ENCODE peak calls at places on chromosomes 3 and 15, in six cellular contexts. One of them, this sample, is unnamed.

GRCh38 chr15:45021331-45021730 is 1.7 kb upstream of the SORD start:
- DNase-seq in Karpas-422: no peak
- DNase-seq in adipocyte: peak; percentile 42
- DNase-seq in HTR-8/SVneo: no peak
- DNase-seq in M059J: peak; percentile 4
- DNase-seq in stimulated activated naive CD8-positive, alpha-beta T cell treated with anti-CD3 and anti-CD28 coated beads, Interleukin-15, Interleukin-2, amounts not matched to agents 100 U/mL and 50 U/mL, for 24 hours: no peak
- DNase-seq in this sample: peak; percentile 5

GRCh38 chr3:5136619-5137429 is 14.7 kb downstream of the ARL8B start:
- DNase-seq in stimulated activated naive CD8-positive, alpha-beta T cell treated with anti-CD3 and anti-CD28 coated beads, Interleukin-15, Interleukin-2, amounts not matched to agents 100 U/mL and 50 U/mL, for 24 hours: no peak
- DNase-seq in Karpas-422: peak; percentile 77
- DNase-seq in adipocyte: no peak
- DNase-seq in HTR-8/SVneo: no peak
- DNase-seq in M059J: peak; percentile 52
- DNase-seq in this sample: peak; percentile 31

GRCh38 chr3:158395421-158395820 is 175.6 kb upstream of the MLF1 start:
- DNase-seq in adipocyte: no peak
- DNase-seq in HTR-8/SVneo: no peak
- DNase-seq in stimulated activated naive CD8-positive, alpha-beta T cell treated with anti-CD3 and anti-CD28 coated beads, Interleukin-15, Interleukin-2, amounts not matched to agents 100 U/mL and 50 U/mL, for 24 hours: no peak
- DNase-seq in Karpas-422: no peak
- DNase-seq in M059J: peak; percentile 40
- DNase-seq in this sample: no peak

GRCh38 chr3:56320907-56321306 is 147.4 kb downstream of the ERC2 start:
- DNase-seq in Karpas-422: peak; percentile 93
- DNase-seq in stimulated activated naive CD8-positive, alpha-beta T cell treated with anti-CD3 and anti-CD28 coated beads, Interleukin-15, Interleukin-2, amounts not matched to agents 100 U/mL and 50 U/mL, for 24 hours: no peak
- DNase-seq in adipocyte: no peak
- DNase-seq in HTR-8/SVneo: no peak
- DNase-seq in M059J: no peak
- DNase-seq in this sample: no peak

GRCh38 chr3:63967675-63968611 is 55.4 kb downstream of the PSMD6 start:
- DNase-seq in Karpas-422: no peak
- DNase-seq in adipocyte: peak; percentile 53
- DNase-seq in M059J: peak; percentile 40
- DNase-seq in HTR-8/SVneo: no peak
- DNase-seq in stimulated activated naive CD8-positive, alpha-beta T cell treated with anti-CD3 and anti-CD28 coated beads, Interleukin-15, Interleukin-2, amounts not matched to agents 100 U/mL and 50 U/mL, for 24 hours: no peak
- DNase-seq in this sample: no peak

GRCh38 chr3:76756578-76756977 is 283.3 kb upstream of the ROBO2 start:
- DNase-seq in stimulated activated naive CD8-positive, alpha-beta T cell treated with anti-CD3 and anti-CD28 coated beads, Interleukin-15, Interleukin-2, amounts not matched to agents 100 U/mL and 50 U/mL, for 24 hours: no peak
- DNase-seq in adipocyte: no peak
- DNase-seq in HTR-8/SVneo: no peak
- DNase-seq in M059J: no peak
- DNase-seq in Karpas-422: no peak
- DNase-seq in this sample: no peak

GRCh38 chr3:25038907-25039306 is 389.2 kb upstream of the RARB start:
- DNase-seq in Karpas-422: no peak
- DNase-seq in adipocyte: peak; percentile 79
- DNase-seq in M059J: no peak
- DNase-seq in HTR-8/SVneo: no peak
- DNase-seq in stimulated activated naive CD8-positive, alpha-beta T cell treated with anti-CD3 and anti-CD28 coated beads, Interleukin-15, Interleukin-2, amounts not matched to agents 100 U/mL and 50 U/mL, for 24 hours: no peak
- DNase-seq in this sample: no peak

GRCh38 chr3:129543156-129543790 is at the start of gene H1-8:
- DNase-seq in M059J: no peak
- DNase-seq in adipocyte: no peak
- DNase-seq in HTR-8/SVneo: no peak
- DNase-seq in stimulated activated naive CD8-positive, alpha-beta T cell treated with anti-CD3 and anti-CD28 coated beads, Interleukin-15, Interleukin-2, amounts not matched to agents 100 U/mL and 50 U/mL, for 24 hours: no peak
- DNase-seq in Karpas-422: no peak
- DNase-seq in this sample: no peak

GRCh38 chr3:169546368-169546767 is 117.1 kb downstream of the MECOM start:
- DNase-seq in Karpas-422: no peak
- DNase-seq in adipocyte: no peak
- DNase-seq in HTR-8/SVneo: no peak
- DNase-seq in M059J: no peak
- DNase-seq in stimulated activated naive CD8-positive, alpha-beta T cell treated with anti-CD3 and anti-CD28 coated beads, Interleukin-15, Interleukin-2, amounts not matched to agents 100 U/mL and 50 U/mL, for 24 hours: no peak
- DNase-seq in this sample: no peak

GRCh38 chr3:1087066-1087555 is 5.7 kb upstream of the CNTN6 start:
- DNase-seq in M059J: peak; percentile 23
- DNase-seq in adipocyte: peak; percentile 29
- DNase-seq in Karpas-422: no peak
- DNase-seq in stimulated activated naive CD8-positive, alpha-beta T cell treated with anti-CD3 and anti-CD28 coated beads, Interleukin-15, Interleukin-2, amounts not matched to agents 100 U/mL and 50 U/mL, for 24 hours: no peak
- DNase-seq in HTR-8/SVneo: peak; percentile 3
- DNase-seq in this sample: peak; percentile 38

GRCh38 chr3:159844801-159845261 is 143.8 kb upstream of the IL12A start:
- DNase-seq in adipocyte: no peak
- DNase-seq in HTR-8/SVneo: no peak
- DNase-seq in Karpas-422: no peak
- DNase-seq in M059J: no peak
- DNase-seq in stimulated activated naive CD8-positive, alpha-beta T cell treated with anti-CD3 and anti-CD28 coated beads, Interleukin-15, Interleukin-2, amounts not matched to agents 100 U/mL and 50 U/mL, for 24 hours: no peak
- DNase-seq in this sample: no peak

GRCh38 chr15:29888651-29889050 is 66.4 kb upstream of the TJP1 start:
- DNase-seq in M059J: peak; percentile 37
- DNase-seq in Karpas-422: no peak
- DNase-seq in stimulated activated naive CD8-positive, alpha-beta T cell treated with anti-CD3 and anti-CD28 coated beads, Interleukin-15, Interleukin-2, amounts not matched to agents 100 U/mL and 50 U/mL, for 24 hours: no peak
- DNase-seq in HTR-8/SVneo: peak; percentile 17
- DNase-seq in adipocyte: peak; percentile 81
- DNase-seq in this sample: no peak

GRCh38 chr15:99050328-99050980 is 42.9 kb upstream of the PGPEP1L start:
- DNase-seq in adipocyte: no peak
- DNase-seq in Karpas-422: no peak
- DNase-seq in HTR-8/SVneo: no peak
- DNase-seq in M059J: no peak
- DNase-seq in stimulated activated naive CD8-positive, alpha-beta T cell treated with anti-CD3 and anti-CD28 coated beads, Interleukin-15, Interleukin-2, amounts not matched to agents 100 U/mL and 50 U/mL, for 24 hours: no peak
- DNase-seq in this sample: no peak

GRCh38 chr3:135760581-135760980 is 204.9 kb upstream of the PPP2R3A start:
- DNase-seq in HTR-8/SVneo: no peak
- DNase-seq in Karpas-422: no peak
- DNase-seq in stimulated activated naive CD8-positive, alpha-beta T cell treated with anti-CD3 and anti-CD28 coated beads, Interleukin-15, Interleukin-2, amounts not matched to agents 100 U/mL and 50 U/mL, for 24 hours: no peak
- DNase-seq in adipocyte: no peak
- DNase-seq in M059J: peak; percentile 15
- DNase-seq in this sample: no peak

GRCh38 chr15:76345880-76346665 is 9.5 kb downstream of the ISL2 start:
- DNase-seq in adipocyte: peak; percentile 23
- DNase-seq in stimulated activated naive CD8-positive, alpha-beta T cell treated with anti-CD3 and anti-CD28 coated beads, Interleukin-15, Interleukin-2, amounts not matched to agents 100 U/mL and 50 U/mL, for 24 hours: peak; percentile 27
- DNase-seq in M059J: peak; percentile 25
- DNase-seq in HTR-8/SVneo: no peak
- DNase-seq in Karpas-422: no peak
- DNase-seq in this sample: no peak

GRCh38 chr3:127959873-127960272 is 44.8 kb downstream of the KBTBD12 start:
- DNase-seq in stimulated activated naive CD8-positive, alpha-beta T cell treated with anti-CD3 and anti-CD28 coated beads, Interleukin-15, Interleukin-2, amounts not matched to agents 100 U/mL and 50 U/mL, for 24 hours: no peak
- DNase-seq in M059J: peak; percentile 56
- DNase-seq in Karpas-422: peak; percentile 46
- DNase-seq in HTR-8/SVneo: peak; percentile 40
- DNase-seq in adipocyte: peak; percentile 40
- DNase-seq in this sample: peak; percentile 42

GRCh38 chr3:197878427-197878826 is 71.6 kb upstream of the RPL35A start:
- DNase-seq in HTR-8/SVneo: no peak
- DNase-seq in M059J: no peak
- DNase-seq in adipocyte: no peak
- DNase-seq in Karpas-422: no peak
- DNase-seq in stimulated activated naive CD8-positive, alpha-beta T cell treated with anti-CD3 and anti-CD28 coated beads, Interleukin-15, Interleukin-2, amounts not matched to agents 100 U/mL and 50 U/mL, for 24 hours: peak; percentile 85
- DNase-seq in this sample: no peak

GRCh38 chr3:126914226-126914625 is 68.7 kb upstream of the PLXNA1 start:
- DNase-seq in adipocyte: no peak
- DNase-seq in Karpas-422: no peak
- DNase-seq in stimulated activated naive CD8-positive, alpha-beta T cell treated with anti-CD3 and anti-CD28 coated beads, Interleukin-15, Interleukin-2, amounts not matched to agents 100 U/mL and 50 U/mL, for 24 hours: no peak
- DNase-seq in HTR-8/SVneo: no peak
- DNase-seq in M059J: no peak
- DNase-seq in this sample: no peak

GRCh38 chr15:43998607-43999006 is 171.8 kb downstream of the WDR76 start:
- DNase-seq in adipocyte: no peak
- DNase-seq in stimulated activated naive CD8-positive, alpha-beta T cell treated with anti-CD3 and anti-CD28 coated beads, Interleukin-15, Interleukin-2, amounts not matched to agents 100 U/mL and 50 U/mL, for 24 hours: no peak
- DNase-seq in HTR-8/SVneo: no peak
- DNase-seq in Karpas-422: no peak
- DNase-seq in M059J: no peak
- DNase-seq in this sample: peak; percentile 25

GRCh38 chr3:134603956-134604355 is 46.9 kb downstream of the KY start:
- DNase-seq in HTR-8/SVneo: no peak
- DNase-seq in M059J: no peak
- DNase-seq in stimulated activated naive CD8-positive, alpha-beta T cell treated with anti-CD3 and anti-CD28 coated beads, Interleukin-15, Interleukin-2, amounts not matched to agents 100 U/mL and 50 U/mL, for 24 hours: no peak
- DNase-seq in adipocyte: no peak
- DNase-seq in Karpas-422: no peak
- DNase-seq in this sample: no peak

GRCh38 chr15:57961919-57962318 is 103.6 kb downstream of the ALDH1A2 start:
- DNase-seq in M059J: peak; percentile 13
- DNase-seq in Karpas-422: no peak
- DNase-seq in HTR-8/SVneo: no peak
- DNase-seq in stimulated activated naive CD8-positive, alpha-beta T cell treated with anti-CD3 and anti-CD28 coated beads, Interleukin-15, Interleukin-2, amounts not matched to agents 100 U/mL and 50 U/mL, for 24 hours: no peak
- DNase-seq in adipocyte: no peak
- DNase-seq in this sample: no peak

GRCh38 chr3:158470944-158471638 is 99.9 kb upstream of the MLF1 start:
- DNase-seq in stimulated activated naive CD8-positive, alpha-beta T cell treated with anti-CD3 and anti-CD28 coated beads, Interleukin-15, Interleukin-2, amounts not matched to agents 100 U/mL and 50 U/mL, for 24 hours: no peak
- DNase-seq in adipocyte: peak; percentile 37
- DNase-seq in HTR-8/SVneo: no peak
- DNase-seq in M059J: peak; percentile 63
- DNase-seq in Karpas-422: no peak
- DNase-seq in this sample: no peak

GRCh38 chr3:33091746-33092145 is 5.2 kb downstream of the GLB1 start:
- DNase-seq in adipocyte: no peak
- DNase-seq in stimulated activated naive CD8-positive, alpha-beta T cell treated with anti-CD3 and anti-CD28 coated beads, Interleukin-15, Interleukin-2, amounts not matched to agents 100 U/mL and 50 U/mL, for 24 hours: no peak
- DNase-seq in HTR-8/SVneo: no peak
- DNase-seq in Karpas-422: no peak
- DNase-seq in M059J: no peak
- DNase-seq in this sample: no peak

GRCh38 chr15:32029409-32029861 is 880 bp upstream of the CHRNA7 start:
- DNase-seq in stimulated activated naive CD8-positive, alpha-beta T cell treated with anti-CD3 and anti-CD28 coated beads, Interleukin-15, Interleukin-2, amounts not matched to agents 100 U/mL and 50 U/mL, for 24 hours: peak; percentile 10
- DNase-seq in M059J: no peak
- DNase-seq in adipocyte: peak; percentile 34
- DNase-seq in Karpas-422: no peak
- DNase-seq in HTR-8/SVneo: no peak
- DNase-seq in this sample: no peak

GRCh38 chr3:166582231-166582630 is 745.0 kb upstream of the BCHE start:
- DNase-seq in Karpas-422: no peak
- DNase-seq in HTR-8/SVneo: no peak
- DNase-seq in M059J: peak; percentile 43
- DNase-seq in adipocyte: no peak
- DNase-seq in stimulated activated naive CD8-positive, alpha-beta T cell treated with anti-CD3 and anti-CD28 coated beads, Interleukin-15, Interleukin-2, amounts not matched to agents 100 U/mL and 50 U/mL, for 24 hours: no peak
- DNase-seq in this sample: peak; percentile 13

GRCh38 chr15:76945494-76945893 is 13.9 kb downstream of the RCN2 start:
- DNase-seq in HTR-8/SVneo: no peak
- DNase-seq in stimulated activated naive CD8-positive, alpha-beta T cell treated with anti-CD3 and anti-CD28 coated beads, Interleukin-15, Interleukin-2, amounts not matched to agents 100 U/mL and 50 U/mL, for 24 hours: no peak
- DNase-seq in M059J: no peak
- DNase-seq in adipocyte: peak; percentile 17
- DNase-seq in Karpas-422: no peak
- DNase-seq in this sample: no peak

GRCh38 chr15:88630141-88630721 is 8.6 kb upstream of the ISG20 start:
- DNase-seq in M059J: no peak
- DNase-seq in Karpas-422: no peak
- DNase-seq in adipocyte: no peak
- DNase-seq in HTR-8/SVneo: no peak
- DNase-seq in stimulated activated naive CD8-positive, alpha-beta T cell treated with anti-CD3 and anti-CD28 coated beads, Interleukin-15, Interleukin-2, amounts not matched to agents 100 U/mL and 50 U/mL, for 24 hours: no peak
- DNase-seq in this sample: peak; percentile 64

GRCh38 chr15:88574646-88575045 is 28.2 kb upstream of the DET1 start:
- DNase-seq in M059J: no peak
- DNase-seq in adipocyte: no peak
- DNase-seq in stimulated activated naive CD8-positive, alpha-beta T cell treated with anti-CD3 and anti-CD28 coated beads, Interleukin-15, Interleukin-2, amounts not matched to agents 100 U/mL and 50 U/mL, for 24 hours: no peak
- DNase-seq in HTR-8/SVneo: no peak
- DNase-seq in Karpas-422: no peak
- DNase-seq in this sample: no peak

GRCh38 chr15:96372554-96372953 is 42.1 kb downstream of the NR2F2 start:
- DNase-seq in stimulated activated naive CD8-positive, alpha-beta T cell treated with anti-CD3 and anti-CD28 coated beads, Interleukin-15, Interleukin-2, amounts not matched to agents 100 U/mL and 50 U/mL, for 24 hours: no peak
- DNase-seq in HTR-8/SVneo: no peak
- DNase-seq in M059J: no peak
- DNase-seq in adipocyte: no peak
- DNase-seq in Karpas-422: no peak
- DNase-seq in this sample: no peak

GRCh38 chr15:69466733-69467132 is 14.1 kb downstream of the RPLP1 start:
- DNase-seq in HTR-8/SVneo: no peak
- DNase-seq in Karpas-422: no peak
- DNase-seq in stimulated activated naive CD8-positive, alpha-beta T cell treated with anti-CD3 and anti-CD28 coated beads, Interleukin-15, Interleukin-2, amounts not matched to agents 100 U/mL and 50 U/mL, for 24 hours: no peak
- DNase-seq in adipocyte: no peak
- DNase-seq in M059J: no peak
- DNase-seq in this sample: no peak

GRCh38 chr15:27573800-27574485 is 525.2 kb downstream of the OCA2 start:
- DNase-seq in M059J: no peak
- DNase-seq in stimulated activated naive CD8-positive, alpha-beta T cell treated with anti-CD3 and anti-CD28 coated beads, Interleukin-15, Interleukin-2, amounts not matched to agents 100 U/mL and 50 U/mL, for 24 hours: no peak
- DNase-seq in adipocyte: no peak
- DNase-seq in HTR-8/SVneo: no peak
- DNase-seq in Karpas-422: no peak
- DNase-seq in this sample: no peak

GRCh38 chr3:197068077-197068476 is 38.5 kb upstream of the MELTF start:
- DNase-seq in M059J: no peak
- DNase-seq in HTR-8/SVneo: no peak
- DNase-seq in Karpas-422: peak; percentile 87
- DNase-seq in stimulated activated naive CD8-positive, alpha-beta T cell treated with anti-CD3 and anti-CD28 coated beads, Interleukin-15, Interleukin-2, amounts not matched to agents 100 U/mL and 50 U/mL, for 24 hours: no peak
- DNase-seq in adipocyte: no peak
- DNase-seq in this sample: no peak

This sample was measured in A172.